ENCODE peak calls at places on chromosomes 7 and 10, in ten cellular contexts. M, Q, E, D, G, Y, I, O, J and X are unnamed samples.

GRCh38 chr10:96850825-96851224 is 18.7 kb downstream of the LCOR start:
- DNase-seq in M (peak), Q (no peak), E (peak), D (no peak), G (peak), Y (peak), I (no peak), O (no peak), J (no peak), X (no peak)

GRCh38 chr10:59995862-59996261 is 89.5 kb upstream of the CCDC6 start:
- DNase-seq in M (no peak), Q (no peak), E (no peak), D (no peak), G (no peak), Y (no peak), I (no peak), O (no peak), J (no peak), X (no peak)

GRCh38 chr7:101957733-101958525 is 140.5 kb downstream of the CUX1 start:
- DNase-seq in M (no peak), Q (no peak), E (no peak), D (no peak), G (no peak), Y (no peak), I (no peak), O (no peak), J (no peak), X (no peak)

GRCh38 chr10:12048547-12048946 is 5.9 kb upstream of the UPF2 start:
- DNase-seq in M (no peak), Q (no peak), E (no peak), D (no peak), G (no peak), Y (no peak), I (no peak), O (no peak), J (no peak), X (no peak)

GRCh38 chr10:35523670-35524225 is 81.4 kb upstream of the GJD4 start:
- DNase-seq in M (no peak), Q (no peak), E (no peak), D (no peak), G (no peak), Y (no peak), I (no peak), O (no peak), J (no peak), X (no peak)

GRCh38 chr10:114869500-114869899 is 47.9 kb downstream of the FHIP2A start:
- DNase-seq in M (peak), Q (no peak), E (peak), D (no peak), G (peak), Y (no peak), I (no peak), O (no peak), J (no peak), X (no peak)

GRCh38 chr7:2309889-2310331 is 4.3 kb downstream of the SNX8 start:
- DNase-seq in M (peak), Q (no peak), E (peak), D (no peak), G (peak), Y (peak), I (no peak), O (no peak), J (no peak), X (no peak)

GRCh38 chr10:49118450-49118849 is 3.1 kb upstream of the VSTM4 start:
- DNase-seq in M (no peak), Q (no peak), E (no peak), D (no peak), G (no peak), Y (no peak), I (peak), O (no peak), J (no peak), X (no peak)

GRCh38 chr10:15293862-15294835 is 76.9 kb downstream of the FAM171A1 start:
- DNase-seq in M (peak), Q (no peak), E (no peak), D (no peak), G (peak), Y (no peak), I (no peak), O (no peak), J (no peak), X (no peak)

GRCh38 chr7:141752634-141753033 is 11.3 kb upstream of the TAS2R3 start:
- DNase-seq in M (no peak), Q (no peak), E (peak), D (no peak), G (no peak), Y (peak), I (no peak), O (no peak), J (no peak), X (no peak)

GRCh38 chr10:114632869-114633715 is 25.0 kb downstream of the ABLIM1 start:
- DNase-seq in M (peak), Q (peak), E (peak), D (no peak), G (peak), Y (peak), I (no peak), O (no peak), J (no peak), X (no peak)

GRCh38 chr7:40706829-40707228 is 572.0 kb downstream of the SUGCT start:
- DNase-seq in M (no peak), Q (no peak), E (no peak), D (no peak), G (no peak), Y (no peak), I (no peak), O (no peak), J (no peak), X (no peak)